ENCODE peak calls at places on chromosomes 6 and 20, in five cellular contexts. One of them, this sample, is unnamed.

GRCh38 chr6:12873706-12874105 is 157.1 kb downstream of the PHACTR1 start:
- DNase-seq in GM20000: no peak
- DNase-seq in BE2C: no peak
- DNase-seq in GM12864: no peak
- DNase-seq in HFFc6: no peak
- DNase-seq in this sample: no peak

GRCh38 chr6:31899882-31900722 is 1.8 kb downstream of the ZBTB12 start:
- DNase-seq in GM20000: no peak
- DNase-seq in BE2C: no peak
- DNase-seq in GM12864: no peak
- DNase-seq in HFFc6: no peak
- DNase-seq in this sample: no peak

GRCh38 chr20:47438464-47439381 is 63.0 kb upstream of the NCOA3 start:
- DNase-seq in GM20000: peak
- DNase-seq in BE2C: peak
- DNase-seq in GM12864: peak
- DNase-seq in HFFc6: no peak
- DNase-seq in this sample: no peak

GRCh38 chr20:62524486-62524885 is 48.7 kb upstream of the GATA5 start:
- DNase-seq in GM20000: no peak
- DNase-seq in BE2C: no peak
- DNase-seq in GM12864: no peak
- DNase-seq in HFFc6: no peak
- DNase-seq in this sample: no peak

GRCh38 chr6:24931752-24932691 is 3.7 kb downstream of the RIPOR2 start:
- DNase-seq in GM20000: no peak
- DNase-seq in BE2C: no peak
- DNase-seq in GM12864: peak
- DNase-seq in HFFc6: peak
- DNase-seq in this sample: no peak

GRCh38 chr6:45587229-45588060 is 209.7 kb upstream of the SUPT3H start:
- DNase-seq in GM20000: no peak
- DNase-seq in BE2C: no peak
- DNase-seq in GM12864: no peak
- DNase-seq in HFFc6: no peak
- DNase-seq in this sample: no peak

GRCh38 chr6:38305995-38306681 is 333.6 kb downstream of the BTBD9 start:
- DNase-seq in GM20000: peak
- DNase-seq in BE2C: no peak
- DNase-seq in GM12864: peak
- DNase-seq in HFFc6: no peak
- DNase-seq in this sample: no peak

GRCh38 chr6:7313505-7314165 is 636 bp upstream of the SSR1 start:
- DNase-seq in GM20000: no peak
- DNase-seq in BE2C: no peak
- DNase-seq in GM12864: no peak
- DNase-seq in HFFc6: no peak
- DNase-seq in this sample: no peak

GRCh38 chr20:63163596-63164560 is 52.1 kb downstream of the YTHDF1 start:
- DNase-seq in GM20000: no peak
- DNase-seq in BE2C: no peak
- DNase-seq in GM12864: no peak
- DNase-seq in HFFc6: no peak
- DNase-seq in this sample: no peak

GRCh38 chr6:74166849-74167248 is 470.8 kb downstream of the CD109 start:
- DNase-seq in GM20000: no peak
- DNase-seq in BE2C: no peak
- DNase-seq in GM12864: no peak
- DNase-seq in HFFc6: peak
- DNase-seq in this sample: no peak

GRCh38 chr6:70112686-70113570 is 190.0 kb downstream of the COL9A1 start:
- DNase-seq in GM20000: no peak
- DNase-seq in BE2C: no peak
- DNase-seq in GM12864: no peak
- DNase-seq in HFFc6: no peak
- DNase-seq in this sample: no peak

GRCh38 chr20:37931153-37931922 is 28.4 kb downstream of the VSTM2L start:
- DNase-seq in GM20000: no peak
- DNase-seq in BE2C: no peak
- DNase-seq in GM12864: no peak
- DNase-seq in HFFc6: no peak
- DNase-seq in this sample: no peak

GRCh38 chr6:73481969-73482368 is 20.4 kb downstream of the MTO1 start:
- DNase-seq in GM20000: no peak
- DNase-seq in BE2C: no peak
- DNase-seq in GM12864: no peak
- DNase-seq in HFFc6: no peak
- DNase-seq in this sample: no peak

GRCh38 chr6:2718334-2719052 is 32.2 kb downstream of the MYLK4 start:
- DNase-seq in GM20000: no peak
- DNase-seq in BE2C: no peak
- DNase-seq in GM12864: no peak
- DNase-seq in HFFc6: no peak
- DNase-seq in this sample: no peak

GRCh38 chr6:110530671-110531070 is 54.3 kb upstream of the SLC22A16 start:
- DNase-seq in GM20000: no peak
- DNase-seq in BE2C: no peak
- DNase-seq in GM12864: no peak
- DNase-seq in HFFc6: no peak
- DNase-seq in this sample: no peak

GRCh38 chr20:58971429-58971828 is 9.6 kb upstream of the NELFCD start:
- DNase-seq in GM20000: no peak
- DNase-seq in BE2C: no peak
- DNase-seq in GM12864: no peak
- DNase-seq in HFFc6: no peak
- DNase-seq in this sample: no peak

GRCh38 chr20:41047975-41048305 is 19.3 kb downstream of the TOP1 start:
- DNase-seq in GM20000: peak
- DNase-seq in BE2C: no peak
- DNase-seq in GM12864: no peak
- DNase-seq in HFFc6: no peak
- DNase-seq in this sample: no peak

GRCh38 chr20:2797136-2797983 is 3.1 kb downstream of the CPXM1 start:
- DNase-seq in GM20000: no peak
- DNase-seq in BE2C: no peak
- DNase-seq in GM12864: no peak
- DNase-seq in HFFc6: no peak
- DNase-seq in this sample: no peak

GRCh38 chr6:46573140-46573539 is 79.5 kb downstream of the CYP39A1 start:
- DNase-seq in GM20000: no peak
- DNase-seq in BE2C: no peak
- DNase-seq in GM12864: no peak
- DNase-seq in HFFc6: no peak
- DNase-seq in this sample: no peak

GRCh38 chr6:138572200-138572875 is 73.0 kb upstream of the NHSL1 start:
- DNase-seq in GM20000: no peak
- DNase-seq in BE2C: peak
- DNase-seq in GM12864: no peak
- DNase-seq in HFFc6: peak
- DNase-seq in this sample: peak

GRCh38 chr6:11161031-11161966 is 49.8 kb upstream of the ERVFRD-1 start:
- DNase-seq in GM20000: no peak
- DNase-seq in BE2C: no peak
- DNase-seq in GM12864: no peak
- DNase-seq in HFFc6: peak
- DNase-seq in this sample: no peak

GRCh38 chr20:14955396-14955795 is 618.0 kb upstream of the FLRT3 start:
- DNase-seq in GM20000: no peak
- DNase-seq in BE2C: no peak
- DNase-seq in GM12864: no peak
- DNase-seq in HFFc6: no peak
- DNase-seq in this sample: no peak

GRCh38 chr20:38730167-38730988 is 6.1 kb downstream of the SLC32A1 start:
- DNase-seq in GM20000: peak
- DNase-seq in BE2C: no peak
- DNase-seq in GM12864: no peak
- DNase-seq in HFFc6: no peak
- DNase-seq in this sample: no peak

GRCh38 chr6:1494671-1495070 is 105.3 kb downstream of the FOXF2 start:
- DNase-seq in GM20000: no peak
- DNase-seq in BE2C: no peak
- DNase-seq in GM12864: no peak
- DNase-seq in HFFc6: no peak
- DNase-seq in this sample: no peak

GRCh38 chr6:165574770-165575549 is 88.1 kb downstream of the PDE10A start:
- DNase-seq in GM20000: no peak
- DNase-seq in BE2C: no peak
- DNase-seq in GM12864: no peak
- DNase-seq in HFFc6: no peak
- DNase-seq in this sample: no peak

GRCh38 chr6:148720371-148720770 is 26.5 kb upstream of the UST start:
- DNase-seq in GM20000: no peak
- DNase-seq in BE2C: no peak
- DNase-seq in GM12864: no peak
- DNase-seq in HFFc6: peak
- DNase-seq in this sample: no peak

GRCh38 chr6:35967059-35967769 is 46.3 kb upstream of the SRPK1 start:
- DNase-seq in GM20000: no peak
- DNase-seq in BE2C: no peak
- DNase-seq in GM12864: no peak
- DNase-seq in HFFc6: no peak
- DNase-seq in this sample: no peak

GRCh38 chr20:17570347-17571152 is 675 bp downstream of the DSTN start:
- DNase-seq in GM20000: no peak
- DNase-seq in BE2C: peak
- DNase-seq in GM12864: no peak
- DNase-seq in HFFc6: peak
- DNase-seq in this sample: peak
- TF ChIP-seq CTCF in GM20000: peak
- TF ChIP-seq CTCF in BE2C: no peak
- TF ChIP-seq CTCF in GM12864: no peak
- TF ChIP-seq CTCF in HFFc6: peak
- TF ChIP-seq CTCF in this sample: no peak

DNA sequence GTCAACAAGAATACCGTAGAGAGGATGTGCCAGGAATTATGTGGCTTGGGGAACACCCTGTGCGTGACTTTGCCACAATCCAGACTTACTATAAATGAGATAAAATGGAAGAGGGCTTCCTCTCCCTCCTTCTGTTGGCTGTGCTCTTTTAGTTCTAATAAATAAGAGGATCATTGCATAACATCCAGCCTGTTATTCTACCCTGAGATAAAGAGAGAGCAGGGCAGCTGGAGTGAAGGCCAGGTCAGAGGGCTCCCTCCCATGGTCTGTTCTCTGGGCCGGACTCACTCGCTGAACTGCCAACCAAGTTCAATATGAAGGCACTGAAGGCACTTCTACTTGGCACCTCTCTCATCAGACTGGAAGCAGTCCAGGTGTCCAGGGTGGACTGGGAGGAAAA is 91.7 kb downstream of the MTFR2 start:
- DNase-seq in GM20000: no peak
- DNase-seq in BE2C: no peak
- DNase-seq in GM12864: no peak
- DNase-seq in HFFc6: no peak
- DNase-seq in this sample: no peak
- TF ChIP-seq CTCF in GM20000: no peak
- TF ChIP-seq CTCF in BE2C: no peak
- TF ChIP-seq CTCF in GM12864: no peak
- TF ChIP-seq CTCF in HFFc6: no peak
- TF ChIP-seq CTCF in this sample: no peak

GRCh38 chr6:37022135-37022863 is 16.8 kb downstream of the FGD2 start:
- DNase-seq in GM20000: no peak
- DNase-seq in BE2C: no peak
- DNase-seq in GM12864: no peak
- DNase-seq in HFFc6: no peak
- DNase-seq in this sample: no peak

GRCh38 chr6:37018152-37019064 is 13.0 kb downstream of the FGD2 start:
- DNase-seq in GM20000: peak
- DNase-seq in BE2C: peak
- DNase-seq in GM12864: peak
- DNase-seq in HFFc6: peak
- DNase-seq in this sample: peak

GRCh38 chr6:37020426-37021211 is 15.2 kb downstream of the FGD2 start:
- DNase-seq in GM20000: no peak
- DNase-seq in BE2C: no peak
- DNase-seq in GM12864: no peak
- DNase-seq in HFFc6: no peak
- DNase-seq in this sample: no peak

GRCh38 chr6:37019065-37019450 is 13.6 kb downstream of the FGD2 start:
- DNase-seq in GM20000: no peak
- DNase-seq in BE2C: peak
- DNase-seq in GM12864: no peak
- DNase-seq in HFFc6: no peak
- DNase-seq in this sample: no peak

GRCh38 chr6:37021356-37022129 is 16.1 kb downstream of the FGD2 start:
- DNase-seq in GM20000: no peak
- DNase-seq in BE2C: peak
- DNase-seq in GM12864: no peak
- DNase-seq in HFFc6: peak
- DNase-seq in this sample: peak
- TF ChIP-seq CTCF in GM20000: no peak
- TF ChIP-seq CTCF in BE2C: peak
- TF ChIP-seq CTCF in GM12864: peak
- TF ChIP-seq CTCF in HFFc6: peak
- TF ChIP-seq CTCF in this sample: no peak

DNA sequence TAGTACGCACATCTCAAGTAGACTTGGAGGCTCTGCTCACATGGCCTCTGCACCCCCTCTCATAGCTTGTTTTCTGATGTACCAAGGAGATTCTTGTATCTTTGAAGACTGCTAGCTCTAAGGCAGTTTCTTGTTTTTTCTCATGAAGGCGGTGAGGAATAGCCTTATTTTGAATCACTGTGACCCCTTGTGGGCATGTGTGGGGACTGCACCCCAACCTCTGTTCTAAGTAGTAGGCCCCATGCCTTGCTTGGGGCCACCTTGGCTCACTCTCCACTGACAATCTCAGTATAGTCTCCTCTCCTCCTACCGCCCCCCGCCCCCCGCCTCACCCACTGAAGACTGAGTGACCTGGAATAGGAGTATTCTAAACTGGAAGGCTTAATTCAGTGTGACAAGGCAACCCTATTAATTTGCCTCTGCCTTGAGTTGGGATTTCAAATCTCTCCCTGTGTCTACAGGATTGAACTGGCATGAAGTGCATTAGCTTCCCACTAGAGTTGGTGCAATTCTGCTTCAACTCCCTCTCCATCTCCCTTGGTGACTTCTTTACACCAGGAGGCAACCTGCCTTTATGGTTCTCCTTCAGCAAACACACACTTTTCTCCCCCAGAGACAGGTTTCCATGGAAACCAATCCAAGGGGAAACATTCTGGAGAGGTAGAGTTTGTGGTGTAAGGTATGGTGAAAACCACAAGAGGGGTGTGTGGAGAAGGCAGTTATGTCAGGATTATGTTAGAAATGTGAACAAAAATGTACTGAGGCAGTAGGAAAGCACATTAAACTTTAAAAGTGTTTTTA is 75.4 kb upstream of the ECI2 start:
- DNase-seq in GM20000: peak
- DNase-seq in BE2C: peak
- DNase-seq in GM12864: peak
- DNase-seq in HFFc6: peak
- DNase-seq in this sample: peak
- TF ChIP-seq CTCF in GM20000: peak
- TF ChIP-seq CTCF in BE2C: peak
- TF ChIP-seq CTCF in GM12864: peak
- TF ChIP-seq CTCF in HFFc6: peak
- TF ChIP-seq CTCF in this sample: peak

This sample was measured in endothelial cell.